ENCODE peak calls at places on chromosomes 7 and 10, in eight cellular contexts. C is transverse colon, I is BJ, H is fibroblast of lung, D is left ventricle myocardium inferior, S is esophagus muscularis mucosa, U is esophagus squamous epithelium, O is AG04450. F is an unnamed sample.

GRCh38 chr7:25632616-25633015 is 404.3 kb upstream of the NPVF start:
- DNase-seq in C (no peak), I (no peak), H (no peak), D (no peak), S (no peak), U (no peak), O (no peak), F (no peak)

GRCh38 chr7:157555308-157555707 is 218.5 kb downstream of the DNAJB6 start:
- DNase-seq in C (peak), I (no peak), H (peak), D (no peak), S (no peak), U (no peak), O (no peak), F (no peak)

GRCh38 chr10:101217450-101218281 is 11.6 kb downstream of the LBX1 start:
- DNase-seq in C (peak), I (no peak), H (peak), D (no peak), S (no peak), U (no peak), O (no peak), F (no peak)

GRCh38 chr7:33040803-33041516 is 21.6 kb downstream of the NT5C3A start:
- DNase-seq in C (peak), I (no peak), H (no peak), D (no peak), S (no peak), U (peak), O (no peak), F (no peak)

GRCh38 chr10:101580486-101581399 is 7.3 kb downstream of the POLL start:
- DNase-seq in C (no peak), I (no peak), H (no peak), D (no peak), S (no peak), U (no peak), O (no peak), F (no peak)

GRCh38 chr10:109966961-109967738 is 40.6 kb upstream of the ADD3 start:
- DNase-seq in C (no peak), I (no peak), H (peak), D (peak), S (no peak), U (no peak), O (peak), F (no peak)

GRCh38 chr10:124827474-124827873 is 25.9 kb downstream of the ABRAXAS2 start:
- DNase-seq in C (no peak), I (no peak), H (no peak), D (no peak), S (no peak), U (no peak), O (no peak), F (peak)

GRCh38 chr10:48634198-48634983 is 29.5 kb upstream of the ARHGAP22 start:
- DNase-seq in C (peak), I (peak), H (peak), D (peak), S (peak), U (peak), O (peak), F (no peak)

GRCh38 chr7:30335763-30336487 is 51.5 kb downstream of the ZNRF2 start:
- DNase-seq in C (no peak), I (no peak), H (peak), D (no peak), S (no peak), U (no peak), O (no peak), F (no peak)

GRCh38 chr7:150357771-150358427 is 10.7 kb upstream of the REPIN1 start:
- DNase-seq in C (no peak), I (no peak), H (peak), D (no peak), S (no peak), U (no peak), O (no peak), F (no peak)

GRCh38 chr10:72164617-72165016 is 51.2 kb upstream of the ANAPC16 start:
- DNase-seq in C (no peak), I (no peak), H (peak), D (no peak), S (no peak), U (no peak), O (no peak), F (no peak)
- TF ChIP-seq CTCF in C (peak), I (no peak), H (no peak), D (no peak), S (no peak), U (no peak), O (peak), F (no peak)

GRCh38 chr10:16943301-16944080 is 126.3 kb upstream of the RSU1 start:
- DNase-seq in C (no peak), I (no peak), H (peak), D (no peak), S (no peak), U (no peak), O (no peak), F (no peak)
- TF ChIP-seq CTCF in C (no peak), I (no peak), H (no peak), D (no peak), S (no peak), U (no peak), O (no peak), F (no peak)

DNA sequence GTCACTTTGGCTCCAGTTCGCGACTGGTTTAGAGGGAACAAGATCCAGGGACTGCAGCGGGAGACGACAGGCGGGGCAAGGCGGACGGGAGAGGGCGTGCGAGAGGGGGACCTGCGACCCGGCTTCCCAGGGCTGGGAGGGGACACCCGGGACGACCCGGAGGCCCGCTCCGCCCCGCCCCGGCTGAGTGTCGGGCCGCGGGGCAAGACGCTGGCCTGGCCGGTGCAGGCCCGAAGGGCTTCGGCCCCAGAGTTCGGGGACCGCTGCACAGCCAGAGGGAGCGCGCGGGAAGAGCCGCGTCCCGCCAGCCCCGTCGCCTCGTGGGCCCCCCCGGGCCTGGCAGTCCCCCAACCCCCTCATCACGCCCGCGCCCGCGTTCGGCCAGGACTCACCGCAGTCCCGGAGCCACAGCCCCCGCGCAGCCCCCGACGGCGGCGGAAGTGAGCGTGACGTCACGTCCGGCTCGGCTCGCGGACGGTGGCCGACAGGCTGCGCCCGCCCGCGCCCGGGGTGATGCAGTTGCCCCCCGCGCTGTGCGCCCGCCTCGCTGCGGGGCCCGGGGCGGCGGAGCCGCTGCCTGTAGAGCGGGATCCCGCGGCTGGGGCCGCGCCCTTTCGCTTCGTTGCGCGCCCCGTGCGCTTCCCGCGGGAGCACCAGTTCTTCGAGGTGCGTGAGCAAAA is at the start of the genes TUBGCP2 and ZNF511:
- DNase-seq in C (peak), I (no peak), H (peak), D (peak), S (peak), U (no peak), O (no peak), F (peak)
- TF ChIP-seq CTCF in C (peak), I (peak), H (peak), D (peak), S (no peak), U (no peak), O (no peak), F (peak)

DNA sequence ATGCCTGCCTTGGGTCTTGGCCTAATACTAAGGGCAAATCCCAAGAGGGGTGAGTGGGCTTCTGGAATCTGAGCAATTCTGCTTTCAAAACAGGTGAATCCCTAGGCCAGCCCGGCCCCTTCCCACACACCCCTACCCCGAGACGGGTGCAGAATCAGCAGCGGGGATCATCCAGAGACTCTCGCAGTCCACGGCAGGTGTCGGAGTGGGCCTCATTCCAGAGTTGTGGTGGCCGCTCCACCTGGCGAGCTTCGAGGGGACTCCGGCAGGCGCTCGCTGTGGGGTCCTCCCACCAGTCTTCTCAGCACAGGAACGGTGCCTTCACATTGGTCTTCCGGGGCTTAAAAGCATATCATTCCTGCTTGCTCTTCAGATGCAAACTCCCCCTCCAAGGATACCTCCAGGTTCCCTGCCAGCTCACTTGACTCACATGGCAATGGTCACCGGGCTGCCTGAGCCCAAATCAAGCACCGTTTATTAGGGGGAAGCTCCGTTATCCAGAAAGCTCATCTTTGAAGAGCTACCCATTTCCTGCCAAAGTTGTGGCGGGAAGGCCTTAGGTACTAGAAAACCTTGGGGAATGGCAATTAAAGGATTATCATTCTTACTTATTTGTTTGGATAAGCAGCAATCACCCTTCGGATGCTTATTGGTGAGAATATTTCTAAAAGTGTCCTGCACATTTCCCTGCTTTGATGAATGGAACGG is 67.6 kb downstream of the PRKAG2 start:
- DNase-seq in C (no peak), I (no peak), H (no peak), D (no peak), S (no peak), U (no peak), O (no peak), F (no peak)
- TF ChIP-seq CTCF in C (no peak), I (no peak), H (no peak), D (no peak), S (no peak), U (no peak), O (no peak), F (no peak)

GRCh38 chr7:49483142-49483541 is 290.3 kb upstream of the VWC2 start:
- DNase-seq in C (peak), I (no peak), H (no peak), D (no peak), S (no peak), U (no peak), O (no peak), F (no peak)
- TF ChIP-seq CTCF in C (no peak), I (no peak), H (no peak), D (peak), S (no peak), U (peak), O (no peak), F (no peak)

F was measured in astrocyte of the cerebellum.